ENCODE peak calls at places on chromosomes 16 and 17, in four cellular contexts. D is cardiac fibroblast, E is GM12865, C is uterus. Z is an unnamed sample.

GRCh38 chr17:27741361-27741861 is 58.9 kb downstream of the NOS2 start:
- DNase-seq in D (peak), E (no peak), C (no peak), Z (no peak)

GRCh38 chr16:50629334-50629733 is 51.8 kb downstream of the SNX20 start:
- DNase-seq in D (no peak), E (no peak), C (no peak), Z (no peak)

GRCh38 chr17:60141111-60142018 is 8.4 kb upstream of the CA4 start:
- DNase-seq in D (peak), E (no peak), C (no peak), Z (peak)

GRCh38 chr17:35895602-35896001 is 15.4 kb upstream of the CCL5 start:
- DNase-seq in D (peak), E (no peak), C (no peak), Z (no peak)

GRCh38 chr17:82444941-82445521 is 5.5 kb downstream of the CYBC1 start:
- DNase-seq in D (no peak), E (no peak), C (no peak), Z (no peak)

GRCh38 chr17:6257339-6257738 is 177.6 kb downstream of the AIPL1 start:
- DNase-seq in D (no peak), E (no peak), C (no peak), Z (no peak)

GRCh38 chr17:74760404-74761105 is 12.1 kb downstream of the NHERF1 start:
- DNase-seq in D (no peak), E (no peak), C (no peak), Z (peak)

GRCh38 chr17:34670618-34671017 is 91.2 kb downstream of the TMEM132E start:
- DNase-seq in D (no peak), E (no peak), C (no peak), Z (no peak)

GRCh38 chr17:82012482-82013295 is 10.0 kb downstream of the CENPX start:
- DNase-seq in D (no peak), E (no peak), C (no peak), Z (peak)

GRCh38 chr16:68270353-68270752 is 6.0 kb downstream of the SLC7A6 start:
- DNase-seq in D (no peak), E (no peak), C (no peak), Z (no peak)

GRCh38 chr17:46977348-46977747 is 1.7 kb downstream of the RPRML start:
- DNase-seq in D (no peak), E (no peak), C (no peak), Z (peak)

GRCh38 chr17:78738245-78738644 is 43.8 kb downstream of the CYTH1 start:
- DNase-seq in D (no peak), E (no peak), C (no peak), Z (no peak)

GRCh38 chr16:14300631-14301149 is 229.6 kb downstream of the MRTFB start:
- DNase-seq in D (peak), E (peak), C (peak), Z (peak)

GRCh38 chr16:55368205-55368604 is 44.2 kb downstream of the IRX6 start:
- DNase-seq in D (no peak), E (no peak), C (no peak), Z (no peak)

GRCh38 chr16:67668495-67669157 is 2.0 kb downstream of the C16orf86 start:
- DNase-seq in D (no peak), E (no peak), C (no peak), Z (peak)

GRCh38 chr17:81253358-81254131 is 14.4 kb downstream of the NDUFAF8 start:
- DNase-seq in D (peak), E (peak), C (peak), Z (peak)

GRCh38 chr16:27111486-27111885 is 44.8 kb downstream of the C16orf82 start:
- DNase-seq in D (no peak), E (no peak), C (no peak), Z (no peak)

GRCh38 chr17:77724876-77725615 is 233.5 kb upstream of the TNRC6C start:
- DNase-seq in D (no peak), E (peak), C (no peak), Z (no peak)

GRCh38 chr17:21548236-21548635 is 144.1 kb upstream of the KCNJ18 start:
- DNase-seq in D (no peak), E (no peak), C (no peak), Z (no peak)

GRCh38 chr16:70484867-70485266 is 30.5 kb downstream of the FCSK start:
- DNase-seq in D (no peak), E (no peak), C (no peak), Z (no peak)

GRCh38 chr16:19853973-19854876 is 30.4 kb downstream of the GPRC5B start:
- DNase-seq in D (no peak), E (no peak), C (no peak), Z (no peak)

GRCh38 chr17:7321466-7321865 is 6.3 kb upstream of the GPS2 start:
- DNase-seq in D (no peak), E (no peak), C (no peak), Z (no peak)

GRCh38 chr17:29722411-29723198 is 99.9 kb upstream of the CORO6 start:
- DNase-seq in D (peak), E (peak), C (peak), Z (peak)

GRCh38 chr17:49194297-49194607 is 16.1 kb downstream of the GNGT2 start:
- DNase-seq in D (no peak), E (no peak), C (no peak), Z (no peak)

GRCh38 chr16:8733849-8734540 is 59.6 kb downstream of the ABAT start:
- DNase-seq in D (no peak), E (no peak), C (no peak), Z (no peak)

GRCh38 chr17:79618383-79619067 is 7.7 kb upstream of the RBFOX3 start:
- DNase-seq in D (no peak), E (no peak), C (no peak), Z (no peak)

GRCh38 chr17:80892900-80893603 is 98.6 kb upstream of the CHMP6 start:
- DNase-seq in D (peak), E (no peak), C (no peak), Z (peak)

GRCh38 chr16:11191665-11192064 is 64.3 kb downstream of the SOCS1 start:
- DNase-seq in D (peak), E (no peak), C (no peak), Z (no peak)

GRCh38 chr16:52482916-52483315 is 64.0 kb downstream of the TOX3 start:
- DNase-seq in D (no peak), E (no peak), C (no peak), Z (no peak)

GRCh38 chr17:29107084-29107483 is 64.1 kb downstream of the PIPOX start:
- DNase-seq in D (no peak), E (no peak), C (no peak), Z (no peak)

GRCh38 chr17:57895382-57896060 is 45.7 kb upstream of the MRPS23 start:
- DNase-seq in D (no peak), E (no peak), C (peak), Z (no peak)

GRCh38 chr17:57894848-57895247 is 45.0 kb upstream of the MRPS23 start:
- DNase-seq in D (no peak), E (peak), C (no peak), Z (no peak)

GRCh38 chr17:57890857-57891232 is 41.0 kb upstream of the MRPS23 start:
- DNase-seq in D (no peak), E (no peak), C (no peak), Z (no peak)

GRCh38 chr17:57892146-57892819 is 42.4 kb upstream of the MRPS23 start:
- DNase-seq in D (peak), E (peak), C (peak), Z (peak)

DNA sequence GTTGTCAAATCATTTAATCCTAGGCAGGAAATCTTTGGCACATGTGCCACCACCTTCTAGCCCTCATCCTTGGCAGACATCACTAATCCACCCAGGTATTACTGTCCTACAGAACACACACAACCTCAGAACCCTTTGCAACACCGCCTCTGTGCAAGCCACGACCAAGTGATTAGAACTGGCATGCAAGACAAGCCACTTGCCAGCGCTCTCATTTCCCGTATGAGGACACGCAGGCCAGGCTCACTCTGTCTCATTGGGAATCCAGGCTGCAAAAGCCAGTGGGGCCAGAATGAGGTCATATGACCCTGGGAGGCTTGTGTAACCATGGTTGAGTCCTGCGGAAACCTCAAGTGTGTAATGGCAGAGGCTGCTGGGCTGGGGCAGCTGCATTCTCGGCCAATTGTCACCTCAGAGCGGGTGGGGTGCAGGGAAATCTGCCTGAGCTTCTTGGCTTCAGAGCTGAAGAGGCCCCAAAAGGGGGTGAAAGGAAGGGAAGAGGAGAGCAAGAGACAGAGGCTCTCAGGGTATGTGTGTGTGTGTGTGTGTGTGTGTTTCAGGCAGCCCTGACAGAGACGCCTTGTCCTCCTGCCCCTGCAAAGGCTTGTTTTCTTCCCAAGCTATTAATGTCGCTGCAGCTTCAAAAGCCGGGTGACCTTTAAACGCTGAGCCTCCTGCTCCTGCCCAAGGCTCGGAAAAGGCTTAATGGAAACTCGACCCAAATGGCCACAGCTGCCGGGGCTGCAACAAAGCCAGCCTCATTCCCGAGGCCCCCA is 43.2 kb upstream of the MRPS23 start:
- DNase-seq in D (peak), E (no peak), C (peak), Z (no peak)
- TF ChIP-seq CTCF in D (no peak), E (no peak), C (no peak), Z (no peak)

DNA sequence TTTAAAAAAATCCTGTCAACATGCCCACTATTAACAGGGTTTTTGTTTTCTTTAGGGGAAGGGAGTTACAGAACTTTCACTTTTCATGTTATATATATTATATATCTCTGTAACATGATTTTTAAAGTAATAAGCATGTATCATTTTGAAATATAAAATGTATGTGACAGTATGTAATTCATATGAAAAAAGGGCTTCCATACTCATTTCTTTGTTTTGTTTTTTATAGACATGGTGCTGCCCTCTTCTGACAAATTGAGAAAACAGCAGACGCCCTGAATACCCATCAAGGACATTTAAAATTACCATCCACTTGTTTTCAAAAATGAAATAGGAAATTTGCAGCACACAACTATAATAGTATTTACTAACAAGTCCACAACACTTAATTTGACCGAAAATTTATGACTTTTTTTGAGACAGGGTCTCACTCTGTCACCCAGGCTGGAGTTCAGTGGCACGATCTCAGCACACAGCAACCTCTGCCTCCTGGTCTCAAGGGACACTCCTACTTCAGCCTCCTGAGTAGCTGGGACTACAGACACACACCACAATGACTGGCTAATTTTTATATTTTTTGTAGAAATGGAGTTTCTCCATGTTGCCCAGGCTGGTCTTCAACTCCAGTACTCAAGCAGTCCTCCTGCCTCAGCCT is 30.4 kb downstream of the CFDP1 start:
- DNase-seq in D (peak), E (peak), C (no peak), Z (peak)
- TF ChIP-seq CTCF in D (peak), E (peak), C (peak), Z (peak)

GRCh38 chr16:66651474-66651765 is 45.1 kb downstream of the CMTM4 start:
- DNase-seq in D (no peak), E (no peak), C (no peak), Z (no peak)
- TF ChIP-seq CTCF in D (no peak), E (no peak), C (no peak), Z (no peak)

DNA sequence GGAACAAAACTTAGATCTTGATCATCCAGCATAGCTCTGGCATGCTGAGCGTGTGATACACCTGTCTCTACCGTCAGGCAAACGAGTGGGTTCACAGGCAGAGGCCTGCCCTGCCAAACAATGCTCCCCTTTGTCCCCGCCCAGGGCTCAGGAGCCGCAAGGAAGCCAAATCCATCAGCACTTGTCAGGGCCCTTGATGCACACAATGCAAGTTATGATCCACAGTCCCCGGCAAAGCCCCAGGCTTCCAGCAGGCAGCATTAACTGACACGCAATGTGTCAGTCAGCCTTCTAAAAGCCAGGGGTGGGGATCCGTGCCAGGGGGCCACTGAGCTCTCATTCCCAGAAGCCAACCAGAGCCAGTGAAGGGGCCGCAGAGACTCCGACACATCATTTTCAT is 460.9 kb downstream of the SLC39A11 start:
- DNase-seq in D (no peak), E (no peak), C (no peak), Z (no peak)
- TF ChIP-seq CTCF in D (no peak), E (no peak), C (no peak), Z (no peak)

GRCh38 chr16:30063893-30064745 is 1.4 kb upstream of the ALDOA start:
- DNase-seq in D (peak), E (peak), C (peak), Z (peak)
- TF ChIP-seq CTCF in D (peak), E (peak), C (peak), Z (peak)

GRCh38 chr16:86704516-86704915 is 126.2 kb downstream of the FOXL1 start:
- DNase-seq in D (no peak), E (no peak), C (no peak), Z (no peak)
- TF ChIP-seq CTCF in D (no peak), E (no peak), C (no peak), Z (no peak)

Z was measured in BE2C.